ENCODE peak calls at places on chromosome 13, in five cellular contexts. Q, P, F, H and D are unnamed samples.

GRCh38 chr13:39197645-39198007 is 159.4 kb downstream of the NHLRC3 start:
- DNase-seq in F (no peak), H (no peak), Q (no peak), P (no peak), D (no peak)

GRCh38 chr13:19695829-19696228 is 62.4 kb downstream of the MPHOSPH8 start:
- DNase-seq in P (no peak), H (no peak), Q (no peak), F (no peak), D (no peak)

GRCh38 chr13:41533676-41534075 is 76.3 kb downstream of the RGCC start:
- DNase-seq in P (no peak), H (no peak), Q (no peak), F (no peak), D (peak)

GRCh38 chr13:114142640-114143490 is 10.4 kb upstream of the RASA3 start:
- DNase-seq in P (peak), F (peak), H (peak), Q (no peak), D (no peak)

GRCh38 chr13:93867481-93867880 is 612.0 kb downstream of the DCT start:
- DNase-seq in F (no peak), Q (no peak), H (no peak), P (no peak), D (no peak)

GRCh38 chr13:33721719-33722118 is 96.2 kb upstream of the RFC3 start:
- DNase-seq in F (no peak), P (no peak), H (no peak), Q (no peak), D (no peak)

GRCh38 chr13:69474286-69474685 is 633.3 kb upstream of the ATXN8OS start:
- DNase-seq in P (no peak), Q (no peak), F (no peak), H (no peak), D (no peak)

GRCh38 chr13:59477011-59477410 is 686.7 kb downstream of the DIAPH3 start:
- DNase-seq in F (no peak), Q (no peak), H (peak), P (no peak), D (no peak)

GRCh38 chr13:112897956-112898785 is 70.8 kb upstream of the MCF2L start:
- DNase-seq in Q (no peak), P (no peak), H (no peak), F (no peak), D (peak)

GRCh38 chr13:101323601-101324000 is 92.7 kb downstream of the NALCN start:
- DNase-seq in P (no peak), Q (no peak), H (no peak), F (no peak), D (no peak)

GRCh38 chr13:50386527-50387123 is 371.4 kb downstream of the KCNRG start:
- DNase-seq in H (no peak), P (peak), Q (no peak), F (no peak), D (peak)

GRCh38 chr13:40061466-40062450 is 406.3 kb downstream of the COG6 start:
- DNase-seq in Q (no peak), F (no peak), H (no peak), P (no peak), D (peak)

GRCh38 chr13:50708461-50708860 is 135.0 kb downstream of the DLEU7 start:
- DNase-seq in P (no peak), H (no peak), Q (no peak), F (no peak), D (no peak)

GRCh38 chr13:97433727-97434416 is at the start of gene RAP2A:
- DNase-seq in P (peak), H (peak), Q (peak), F (peak), D (peak)

GRCh38 chr13:25001807-25002206 is 94.1 kb upstream of the PABPC3 start:
- DNase-seq in H (no peak), Q (no peak), F (no peak), P (no peak), D (no peak)

DNA sequence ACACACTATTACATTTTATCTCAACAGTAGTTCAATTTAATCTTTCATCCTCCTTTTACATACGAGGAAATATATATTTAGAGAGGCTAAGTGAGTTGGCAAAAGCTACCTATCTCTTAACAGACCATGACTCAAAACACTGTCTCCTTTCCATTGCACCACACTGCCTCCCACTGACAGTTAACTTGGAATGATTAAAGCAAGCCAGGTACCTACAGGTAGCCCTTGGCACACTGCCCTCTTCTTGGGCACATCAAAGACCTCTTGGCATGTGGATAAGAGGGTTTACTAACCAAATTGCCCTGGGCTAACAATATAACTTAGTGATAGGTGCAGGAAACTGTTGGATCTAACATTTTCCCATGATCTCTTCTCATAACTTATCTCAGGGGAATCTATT is 1.9 kb downstream of the ABHD13 start:
- DNase-seq in H (peak), P (no peak), Q (no peak), F (no peak), D (no peak)
- H3K4me3 ChIP-seq in H (peak), P (peak), Q (peak), F (no peak), D (peak)

GRCh38 chr13:27466513-27466912 is 16.1 kb upstream of the MTIF3 start:
- DNase-seq in P (no peak), F (no peak), Q (no peak), H (no peak), D (no peak)

GRCh38 chr13:27465611-27466010 is 15.2 kb upstream of the MTIF3 start:
- DNase-seq in Q (no peak), H (no peak), F (no peak), P (no peak), D (no peak)

GRCh38 chr13:27463500-27463899 is 13.1 kb upstream of the MTIF3 start:
- DNase-seq in F (no peak), Q (no peak), P (no peak), H (no peak), D (no peak)

GRCh38 chr13:27461940-27462584 is 11.7 kb upstream of the MTIF3 start:
- DNase-seq in Q (no peak), H (no peak), P (peak), F (no peak), D (no peak)
- H3K4me3 ChIP-seq in Q (no peak), H (no peak), P (no peak), F (no peak), D (no peak)

GRCh38 chr13:23608704-23609413 is 38.6 kb downstream of the TNFRSF19 start:
- DNase-seq in P (peak), F (no peak), Q (no peak), H (no peak), D (peak)
- H3K4me3 ChIP-seq in P (peak), F (no peak), Q (peak), H (no peak), D (peak)

GRCh38 chr13:99315186-99315585 is 8.0 kb upstream of the GPR183 start:
- DNase-seq in P (no peak), H (no peak), Q (no peak), F (no peak), D (no peak)

GRCh38 chr13:99313473-99313872 is 6.3 kb upstream of the GPR183 start:
- DNase-seq in Q (no peak), H (no peak), F (no peak), P (no peak), D (no peak)

GRCh38 chr13:99316224-99316623 is 9.0 kb upstream of the GPR183 start:
- DNase-seq in H (no peak), Q (no peak), F (no peak), P (no peak), D (no peak)

GRCh38 chr13:99313941-99314340 is 6.7 kb upstream of the GPR183 start:
- DNase-seq in Q (no peak), H (no peak), F (no peak), P (no peak), D (no peak)

DNA sequence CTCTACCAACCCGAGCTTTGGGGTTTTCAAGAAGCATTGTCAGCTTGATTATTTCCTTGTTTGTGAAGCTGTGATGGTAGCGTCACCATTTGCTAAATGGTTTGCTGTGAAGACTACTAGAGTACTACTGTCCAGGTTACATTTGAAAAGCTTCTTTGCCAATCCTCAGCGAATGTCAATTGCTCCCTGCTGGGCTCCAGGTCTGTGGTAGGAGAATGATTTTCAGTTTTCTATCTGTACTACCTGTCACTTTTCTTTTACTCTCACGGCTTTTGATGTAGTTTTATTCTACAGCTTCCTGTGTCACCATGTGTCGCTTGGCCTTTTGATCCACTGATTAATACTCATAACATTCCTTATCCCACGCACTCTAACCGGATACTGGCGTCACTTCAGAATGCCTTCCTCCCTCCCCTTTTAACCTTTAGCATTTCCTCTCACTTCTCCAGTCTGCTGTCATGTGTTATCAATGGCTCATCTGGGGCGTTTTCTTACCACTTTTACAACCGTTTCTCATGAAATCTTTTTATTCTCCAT is 7.5 kb upstream of the GPR183 start:
- DNase-seq in H (no peak), P (no peak), F (no peak), Q (no peak), D (no peak)
- H3K4me3 ChIP-seq in H (no peak), P (peak), F (no peak), Q (no peak), D (no peak)

GRCh38 chr13:99892189-99892588 is 79.4 kb downstream of the ZIC5 start:
- DNase-seq in H (peak), P (no peak), Q (no peak), F (peak), D (no peak)
- H3K4me3 ChIP-seq in H (peak), P (no peak), Q (no peak), F (peak), D (no peak)